ENCODE peak calls at places on chromosomes 11 and 22, in eight cellular contexts. D is H1, I is Panc1, M is fibroblast of pulmonary artery, G is mesothelial cell of epicardium, F is WTC11, N is foreskin fibroblast, Y is RWPE1. K is an unnamed sample.

GRCh38 chr11:126592496-126593410 is 237.3 kb downstream of the ST3GAL4 start:
- DNase-seq in D (no peak), I (no peak), M (no peak), G (no peak), F (peak), N (no peak), Y (no peak), K (no peak)

GRCh38 chr11:75325713-75326438 is 25.6 kb downstream of the ARRB1 start:
- DNase-seq in D (no peak), I (peak), M (peak), G (no peak), F (no peak), N (peak), Y (peak), K (no peak)

GRCh38 chr11:47726878-47727514 is 11.8 kb upstream of the AGBL2 start:
- DNase-seq in D (no peak), I (no peak), M (no peak), G (no peak), F (no peak), N (no peak), Y (no peak), K (no peak)

GRCh38 chr22:37100589-37101127 is 8.9 kb downstream of the TMPRSS6 start:
- DNase-seq in D (no peak), I (no peak), M (no peak), G (no peak), F (no peak), N (no peak), Y (no peak), K (no peak)

GRCh38 chr22:44190381-44190976 is 9.8 kb downstream of the PARVG start:
- DNase-seq in D (no peak), I (no peak), M (no peak), G (no peak), F (no peak), N (no peak), Y (no peak), K (no peak)

GRCh38 chr11:115576606-115577005 is 72.4 kb upstream of the CADM1 start:
- DNase-seq in D (no peak), I (no peak), M (no peak), G (no peak), F (no peak), N (no peak), Y (peak), K (no peak)

GRCh38 chr11:78290293-78291176 is 101.8 kb downstream of the USP35 start:
- DNase-seq in D (no peak), I (peak), M (peak), G (no peak), F (no peak), N (peak), Y (peak), K (no peak)

GRCh38 chr11:128942272-128942612 is 429 bp downstream of the TP53AIP1 start:
- DNase-seq in D (no peak), I (no peak), M (no peak), G (no peak), F (no peak), N (no peak), Y (no peak), K (no peak)

GRCh38 chr11:44746894-44747293 is 20.1 kb downstream of the TSPAN18 start:
- DNase-seq in D (no peak), I (no peak), M (no peak), G (no peak), F (no peak), N (no peak), Y (no peak), K (no peak)

GRCh38 chr22:23183107-23183698 is 2.9 kb downstream of the BCR start:
- DNase-seq in D (peak), I (no peak), M (peak), G (no peak), F (peak), N (peak), Y (no peak), K (no peak)

GRCh38 chr11:67439321-67440228 is 2.1 kb upstream of the PTPRCAP start:
- DNase-seq in D (no peak), I (no peak), M (no peak), G (no peak), F (peak), N (peak), Y (no peak), K (no peak)
- TF ChIP-seq CTCF in D (no peak), I (no peak), M (peak), G (no peak), F (no peak), N (peak), Y (no peak), K (no peak)

GRCh38 chr11:451738-452137 is 1.7 kb downstream of the PTDSS2 start:
- DNase-seq in D (no peak), I (no peak), M (no peak), G (no peak), F (no peak), N (no peak), Y (no peak), K (no peak)

GRCh38 chr11:449889-450808 is at the start of gene PTDSS2:
- DNase-seq in D (peak), I (peak), M (peak), G (peak), F (peak), N (peak), Y (peak), K (peak)

GRCh38 chr11:452916-453527 is 2.9 kb downstream of the PTDSS2 start:
- DNase-seq in D (no peak), I (no peak), M (no peak), G (no peak), F (no peak), N (no peak), Y (no peak), K (no peak)

GRCh38 chr11:452203-452744 is 2.2 kb downstream of the PTDSS2 start:
- DNase-seq in D (no peak), I (no peak), M (no peak), G (no peak), F (no peak), N (no peak), Y (no peak), K (no peak)

DNA sequence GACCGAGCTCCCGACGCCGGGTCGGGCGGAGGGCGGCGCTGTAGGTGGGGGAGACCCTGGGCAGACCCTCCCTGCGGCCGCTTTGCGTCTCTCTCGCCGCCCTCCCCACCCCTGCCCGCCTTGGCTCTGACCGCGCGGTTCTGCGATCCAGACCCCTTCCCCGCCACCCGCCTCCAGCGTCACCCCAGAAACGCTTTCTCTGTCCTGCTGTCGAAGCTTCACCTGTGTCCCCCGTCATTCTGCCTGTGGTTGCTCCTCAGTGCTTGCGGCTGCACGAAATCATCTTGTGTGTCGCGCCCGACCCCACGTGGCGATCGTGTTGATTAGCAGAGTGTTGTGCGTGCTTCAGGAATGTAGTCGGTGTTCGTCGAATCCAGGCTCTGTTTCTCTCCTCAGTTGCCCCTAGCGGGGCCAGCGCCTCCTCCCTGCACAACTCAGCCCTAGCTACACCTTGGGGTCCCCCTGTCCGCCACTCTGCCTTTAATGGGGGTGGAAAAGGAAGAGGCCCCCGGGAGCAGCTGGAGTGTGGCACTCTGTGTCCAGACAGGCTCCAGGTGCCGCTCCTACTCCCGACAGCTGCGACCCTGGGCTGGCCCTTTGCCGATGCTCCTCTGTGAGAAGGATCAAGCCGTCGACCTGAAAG is 851 bp downstream of the PTDSS2 start:
- DNase-seq in D (no peak), I (no peak), M (peak), G (no peak), F (peak), N (peak), Y (peak), K (no peak)
- TF ChIP-seq CTCF in D (no peak), I (no peak), M (no peak), G (no peak), F (no peak), N (peak), Y (peak), K (peak)

GRCh38 chr11:113275602-113276001 is 38.8 kb upstream of the TTC12 start:
- DNase-seq in D (no peak), I (no peak), M (no peak), G (no peak), F (no peak), N (no peak), Y (no peak), K (no peak)

GRCh38 chr11:113272281-113272680 is 42.1 kb upstream of the TTC12 start:
- DNase-seq in D (no peak), I (no peak), M (no peak), G (no peak), F (no peak), N (no peak), Y (no peak), K (no peak)

GRCh38 chr11:113272927-113273615 is 41.3 kb upstream of the TTC12 start:
- DNase-seq in D (no peak), I (no peak), M (no peak), G (no peak), F (no peak), N (no peak), Y (no peak), K (no peak)

GRCh38 chr11:113273720-113274119 is 40.7 kb upstream of the TTC12 start:
- DNase-seq in D (no peak), I (no peak), M (no peak), G (no peak), F (no peak), N (no peak), Y (no peak), K (no peak)

DNA sequence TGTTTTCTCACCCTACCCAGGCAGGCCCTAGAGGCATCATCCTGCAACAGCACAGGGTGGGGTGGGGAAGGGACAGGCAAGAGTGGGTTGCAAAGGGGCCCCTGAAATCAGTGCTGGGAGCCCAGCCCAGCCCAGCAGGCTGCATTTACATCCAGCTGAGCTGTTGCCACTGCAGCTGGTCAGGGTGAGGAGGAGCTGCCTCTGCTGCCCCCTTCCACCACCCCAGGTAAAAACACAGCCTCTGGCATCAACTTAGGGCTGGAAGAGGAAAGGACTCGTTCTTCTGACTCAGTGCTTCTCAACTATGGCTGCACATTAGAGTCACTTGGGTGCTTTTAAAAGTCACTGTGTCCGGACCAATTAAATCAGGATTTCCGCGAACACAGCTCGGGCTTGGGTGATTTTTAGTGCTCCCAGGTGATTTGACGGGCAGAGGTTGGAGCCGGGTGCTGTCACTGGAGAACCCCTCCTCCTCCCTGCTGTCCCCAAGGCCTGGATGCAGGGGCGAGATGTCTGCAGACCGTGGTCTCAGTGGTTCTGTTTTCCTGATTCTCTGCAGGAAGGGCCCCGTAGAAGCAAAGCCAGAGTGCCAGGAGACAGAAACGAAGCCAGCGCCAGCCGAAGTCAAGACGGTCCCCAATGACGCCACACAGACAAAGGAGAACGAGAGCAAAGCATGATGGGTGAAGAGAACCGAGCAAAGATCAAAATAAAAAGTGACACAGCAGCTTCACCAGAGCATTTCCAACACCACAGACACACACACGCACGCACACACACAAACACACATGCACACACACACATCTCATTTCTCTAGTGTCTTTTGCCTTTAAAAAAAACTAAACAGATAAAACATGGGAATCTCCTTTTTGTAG is 39.4 kb upstream of the TTC12 start:
- DNase-seq in D (peak), I (no peak), M (peak), G (no peak), F (peak), N (no peak), Y (peak), K (no peak)
- TF ChIP-seq CTCF in D (peak), I (no peak), M (peak), G (no peak), F (peak), N (no peak), Y (no peak), K (peak)

GRCh38 chr22:46259374-46259773 is 3.8 kb downstream of the PKDREJ start:
- DNase-seq in D (no peak), I (no peak), M (no peak), G (no peak), F (no peak), N (no peak), Y (no peak), K (no peak)

GRCh38 chr22:46260038-46260437 is 3.1 kb downstream of the PKDREJ start:
- DNase-seq in D (no peak), I (no peak), M (no peak), G (no peak), F (no peak), N (no peak), Y (no peak), K (no peak)

GRCh38 chr22:46263208-46263575 is at the start of gene PKDREJ:
- DNase-seq in D (no peak), I (no peak), M (no peak), G (no peak), F (no peak), N (no peak), Y (no peak), K (no peak)

GRCh38 chr22:46267431-46268279 is at the start of gene TTC38:
- DNase-seq in D (peak), I (no peak), M (peak), G (peak), F (peak), N (peak), Y (peak), K (peak)

GRCh38 chr22:46262449-46263207 is 515 bp downstream of the PKDREJ start:
- DNase-seq in D (peak), I (no peak), M (peak), G (no peak), F (peak), N (peak), Y (no peak), K (no peak)
- TF ChIP-seq CTCF in D (peak), I (no peak), M (peak), G (no peak), F (peak), N (peak), Y (no peak), K (peak)

DNA sequence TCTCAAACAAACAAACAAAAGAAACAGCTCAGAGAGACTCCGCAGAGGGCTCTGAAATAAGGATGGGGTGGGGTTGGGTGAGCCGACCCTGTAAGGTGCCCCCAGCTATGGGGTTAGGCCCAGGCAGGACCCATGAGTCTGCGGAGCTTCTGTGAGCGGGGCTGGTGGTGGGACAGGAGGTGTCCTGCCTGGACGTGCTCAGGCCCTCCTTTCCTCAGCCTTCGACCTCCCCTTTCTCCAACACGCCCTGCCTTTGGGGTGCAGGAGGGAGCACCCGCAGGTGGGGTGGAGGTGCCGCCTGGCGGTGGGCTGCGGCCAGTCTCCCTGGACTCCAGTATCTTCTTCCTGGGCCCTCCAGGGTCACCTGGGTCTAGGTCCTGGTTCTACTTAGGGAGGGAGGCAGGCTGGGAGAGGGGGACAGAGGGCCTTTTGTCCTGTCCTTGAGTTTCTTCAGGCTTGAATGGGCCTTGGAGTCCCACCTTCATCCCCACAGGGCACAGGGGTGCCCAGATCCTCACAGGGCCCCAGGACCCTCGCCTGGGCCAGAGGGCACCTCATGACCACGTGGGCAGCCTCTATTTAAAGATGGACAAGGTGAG is 12.3 kb downstream of the PRR33 start:
- DNase-seq in D (no peak), I (no peak), M (no peak), G (peak), F (no peak), N (no peak), Y (no peak), K (no peak)
- TF ChIP-seq CTCF in D (no peak), I (no peak), M (no peak), G (no peak), F (no peak), N (no peak), Y (no peak), K (no peak)

GRCh38 chr11:1438261-1438966 is 48.2 kb downstream of the MOB2 start:
- DNase-seq in D (no peak), I (no peak), M (no peak), G (no peak), F (no peak), N (no peak), Y (no peak), K (no peak)

GRCh38 chr11:1438967-1439330 is 47.6 kb downstream of the MOB2 start:
- DNase-seq in D (no peak), I (no peak), M (no peak), G (no peak), F (no peak), N (no peak), Y (no peak), K (no peak)

GRCh38 chr11:1436468-1437030 is 46.8 kb downstream of the BRSK2 start:
- DNase-seq in D (no peak), I (no peak), M (no peak), G (no peak), F (peak), N (no peak), Y (no peak), K (no peak)

GRCh38 chr11:1435820-1436467 is 46.2 kb downstream of the BRSK2 start:
- DNase-seq in D (no peak), I (no peak), M (no peak), G (no peak), F (peak), N (no peak), Y (peak), K (no peak)

DNA sequence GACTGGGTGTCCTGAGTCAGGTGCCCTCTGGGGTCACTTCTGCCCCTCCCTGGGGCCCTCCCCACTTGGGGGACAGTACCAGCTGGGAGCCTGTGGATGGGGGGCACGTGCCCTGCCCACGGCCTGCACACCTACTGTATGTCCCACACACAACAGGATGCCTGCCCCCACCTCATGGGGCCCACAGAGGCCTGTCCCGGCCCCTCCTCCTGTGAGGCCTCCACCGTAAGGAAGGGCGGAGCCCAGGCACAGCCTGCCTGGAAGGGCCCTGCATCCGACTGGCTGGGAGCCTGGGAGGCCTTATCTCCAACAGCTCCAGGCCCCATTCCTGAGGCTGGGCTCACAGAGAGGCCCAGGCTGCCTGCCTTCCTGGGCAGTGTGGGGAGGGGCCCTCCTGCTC is 47.8 kb downstream of the BRSK2 start:
- DNase-seq in D (no peak), I (no peak), M (peak), G (no peak), F (no peak), N (peak), Y (peak), K (no peak)
- TF ChIP-seq CTCF in D (no peak), I (no peak), M (no peak), G (no peak), F (no peak), N (no peak), Y (no peak), K (no peak)

GRCh38 chr11:134995746-134996145 is 583.7 kb upstream of the B3GAT1 start:
- DNase-seq in D (no peak), I (no peak), M (no peak), G (no peak), F (no peak), N (no peak), Y (no peak), K (no peak)
- TF ChIP-seq CTCF in D (no peak), I (no peak), M (no peak), G (no peak), F (no peak), N (no peak), Y (no peak), K (no peak)

DNA sequence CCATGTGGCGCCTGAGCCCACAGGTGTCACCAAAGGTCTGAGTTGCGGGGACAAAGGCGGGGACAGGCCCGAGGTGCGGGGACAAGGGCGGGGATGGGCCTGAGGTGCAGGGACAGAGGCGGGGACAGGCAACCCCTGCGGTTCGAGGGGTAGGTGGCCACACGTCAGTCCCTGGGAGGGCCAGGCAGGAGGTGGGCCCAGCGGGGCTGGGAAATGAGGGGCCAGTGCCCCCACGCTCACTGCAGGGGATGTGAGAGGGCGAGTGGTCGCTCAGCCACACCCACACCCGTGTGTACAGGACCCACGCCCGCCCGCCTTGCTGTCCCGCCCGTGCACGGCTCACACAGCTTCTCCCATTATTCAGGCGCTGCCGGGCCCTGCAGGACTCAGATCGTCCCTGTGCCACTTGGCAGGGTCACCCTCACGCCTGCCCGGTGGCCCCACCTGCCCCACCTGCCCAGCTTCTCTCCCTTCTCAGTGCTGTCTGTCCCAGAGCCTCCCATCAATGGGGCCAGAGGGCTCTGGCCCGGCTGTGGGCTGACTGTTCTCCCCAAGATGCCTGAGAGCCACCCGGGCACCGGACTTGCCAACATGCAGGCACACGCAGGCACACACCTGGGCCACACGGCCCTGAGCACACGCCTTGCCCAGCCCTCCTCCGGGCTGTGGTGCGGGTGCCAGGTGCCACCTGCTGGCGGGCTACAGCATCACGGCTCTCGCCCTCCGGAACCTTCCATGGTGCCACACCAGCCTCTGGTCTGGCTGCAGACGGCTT is 14.2 kb upstream of the MUC6 start:
- DNase-seq in D (peak), I (peak), M (peak), G (peak), F (peak), N (peak), Y (peak), K (no peak)
- TF ChIP-seq CTCF in D (peak), I (peak), M (peak), G (peak), F (peak), N (peak), Y (peak), K (peak)

GRCh38 chr11:67691149-67691548 is 16.7 kb upstream of the ALDH3B2 start:
- DNase-seq in D (no peak), I (no peak), M (no peak), G (no peak), F (no peak), N (peak), Y (no peak), K (no peak)
- TF ChIP-seq CTCF in D (no peak), I (peak), M (peak), G (no peak), F (no peak), N (peak), Y (peak), K (peak)

K was measured in type B pancreatic cell.